ENCODE peak calls at places on chromosomes 6 and 20, in nine cellular contexts. D, S, P, I, J, G, R, A and H are unnamed samples.

GRCh38 chr20:17287503-17287902 is 60.7 kb downstream of the PCSK2 start:
- DNase-seq in D (no peak), S (no peak), P (no peak), I (no peak), J (no peak), G (no peak), R (no peak), A (no peak), H (no peak)

GRCh38 chr6:38730136-38730862 is 15.2 kb downstream of the DNAH8 start:
- DNase-seq in D (no peak), S (no peak), P (no peak), I (no peak), J (no peak), G (no peak), R (no peak), A (no peak), H (no peak)

GRCh38 chr20:51378171-51378928 is 164.2 kb downstream of the NFATC2 start:
- DNase-seq in D (no peak), S (no peak), P (no peak), I (no peak), J (no peak), G (no peak), R (no peak), A (no peak), H (no peak)

GRCh38 chr6:160221423-160221822 is 37.2 kb downstream of the SLC22A2 start:
- DNase-seq in D (no peak), S (no peak), P (no peak), I (no peak), J (no peak), G (no peak), R (no peak), A (no peak), H (no peak)

GRCh38 chr6:46972521-46972920 is 50.8 kb upstream of the ADGRF5 start:
- DNase-seq in D (no peak), S (no peak), P (no peak), I (no peak), J (no peak), G (no peak), R (no peak), A (no peak), H (no peak)

GRCh38 chr6:26240981-26241770 is 123.8 kb upstream of the BTN3A2 start:
- DNase-seq in D (peak; percentile 44), S (no peak), P (no peak), I (no peak), J (no peak), G (peak; percentile 50), R (no peak), A (no peak), H (peak; percentile 51)

GRCh38 chr20:37275125-37275524 is 13.5 kb upstream of the GHRH start:
- DNase-seq in D (no peak), S (no peak), P (no peak), I (no peak), J (no peak), G (no peak), R (no peak), A (no peak), H (no peak)

GRCh38 chr6:18388252-18388651 is 1.1 kb downstream of the RNF144B start:
- DNase-seq in D (no peak), S (no peak), P (no peak), I (no peak), J (no peak), G (no peak), R (no peak), A (no peak), H (no peak)

GRCh38 chr20:32506721-32507120 is 78.4 kb downstream of the NOL4L start:
- DNase-seq in D (no peak), S (no peak), P (no peak), I (no peak), J (no peak), G (no peak), R (no peak), A (no peak), H (no peak)

GRCh38 chr20:50824137-50824536 is 29.3 kb downstream of the BCAS4 start:
- DNase-seq in D (no peak), S (peak; percentile 62), P (no peak), I (peak; percentile 54), J (no peak), G (no peak), R (peak; percentile 29), A (peak; percentile 76), H (peak; percentile 71)

GRCh38 chr6:43247115-43247999 is 4.1 kb downstream of the TTBK1 start:
- DNase-seq in D (peak; percentile 74), S (peak; percentile 57), P (no peak), I (peak; percentile 87), J (peak; percentile 82), G (peak; percentile 73), R (no peak), A (peak; percentile 36), H (no peak)

GRCh38 chr20:32672982-32673727 is 586 bp downstream of the C20orf203 start:
- DNase-seq in D (peak; percentile 4), S (no peak), P (no peak), I (no peak), J (no peak), G (no peak), R (no peak), A (no peak), H (no peak)

GRCh38 chr6:32692019-32692418 is 25.6 kb upstream of the HLA-DQB1 start:
- DNase-seq in D (peak; percentile 12), S (peak; percentile 17), P (no peak), I (peak; percentile 39), J (peak; percentile 76), G (peak; percentile 47), R (no peak), A (no peak), H (no peak)

GRCh38 chr6:36642913-36643817 is 35.3 kb upstream of the CDKN1A start:
- DNase-seq in D (no peak), S (peak; percentile 90), P (peak; percentile 89), I (peak; percentile 92), J (no peak), G (no peak), R (peak; percentile 48), A (peak; percentile 86), H (peak; percentile 84)